ENCODE peak calls at places on chromosomes 3 and 15, in four cellular contexts. H, U, N and O are unnamed samples.

GRCh38 chr3:41710646-41711388 is 251.1 kb downstream of the ULK4 start:
- DNase-seq in H (peak), U (no peak), N (peak), O (no peak)

GRCh38 chr3:5565026-5565425 is 377.5 kb downstream of the EDEM1 start:
- DNase-seq in H (no peak), U (no peak), N (no peak), O (no peak)

GRCh38 chr15:77040673-77041072 is 30.2 kb downstream of the TSPAN3 start:
- DNase-seq in H (peak), U (no peak), N (no peak), O (no peak)

GRCh38 chr3:123660900-123661299 is 76.0 kb upstream of the HACD2 start:
- DNase-seq in H (peak), U (peak), N (peak), O (peak)

GRCh38 chr3:64104691-64105101 is 81.4 kb upstream of the PSMD6 start:
- DNase-seq in H (no peak), U (no peak), N (no peak), O (no peak)

GRCh38 chr3:38117163-38117716 is 19.7 kb downstream of the ACAA1 start:
- DNase-seq in H (no peak), U (peak), N (no peak), O (peak)

GRCh38 chr3:38031022-38031994 is 1.9 kb upstream of the PLCD1 start:
- DNase-seq in H (no peak), U (peak), N (no peak), O (peak)

GRCh38 chr15:80308002-80308401 is 56.0 kb upstream of the CTXND1 start:
- DNase-seq in H (no peak), U (no peak), N (no peak), O (no peak)

GRCh38 chr3:16069149-16069922 is 105.1 kb upstream of the GALNT15 start:
- DNase-seq in H (peak), U (no peak), N (peak), O (no peak)

GRCh38 chr3:141366285-141367037 is 1.8 kb upstream of the ZBTB38 start:
- DNase-seq in H (peak), U (peak), N (peak), O (peak)

GRCh38 chr3:9721015-9721697 is 10.4 kb upstream of the BRPF1 start:
- DNase-seq in H (no peak), U (no peak), N (no peak), O (no peak)

GRCh38 chr3:45870099-45870498 is 16.2 kb upstream of the CCR9 start:
- DNase-seq in H (no peak), U (no peak), N (no peak), O (no peak)